ENCODE peak calls at places on chromosomes 13 and 19, in seven cellular contexts. One of them, this sample, is unnamed.

GRCh38 chr13:98267080-98267912 is 90.2 kb upstream of the RNF113B start:
- DNase-seq in midbrain: no peak
- DNase-seq in RWPE2: no peak
- DNase-seq in naive thymus-derived CD8-positive, alpha-beta T cell: no peak
- DNase-seq in mammary epithelial cell: peak; percentile 48
- DNase-seq in effector CD4-positive, alpha-beta T cell: no peak
- DNase-seq in progenitor cell of endocrine pancreas: no peak
- DNase-seq in this sample: peak; percentile 49

GRCh38 chr13:49935171-49936084 is 712 bp downstream of the SPRYD7 start:
- DNase-seq in RWPE2: peak; percentile 66
- DNase-seq in midbrain: no peak
- DNase-seq in naive thymus-derived CD8-positive, alpha-beta T cell: peak; percentile 29
- DNase-seq in progenitor cell of endocrine pancreas: no peak
- DNase-seq in effector CD4-positive, alpha-beta T cell: peak; percentile 14
- DNase-seq in mammary epithelial cell: peak; percentile 79
- DNase-seq in this sample: no peak

GRCh38 chr13:79481685-79482052 is 714 bp downstream of the NDFIP2 start:
- DNase-seq in RWPE2: no peak
- DNase-seq in effector CD4-positive, alpha-beta T cell: peak; percentile 24
- DNase-seq in midbrain: no peak
- DNase-seq in naive thymus-derived CD8-positive, alpha-beta T cell: peak; percentile 15
- DNase-seq in progenitor cell of endocrine pancreas: no peak
- DNase-seq in mammary epithelial cell: peak; percentile 52
- DNase-seq in this sample: no peak

GRCh38 chr19:18606281-18607221 is at the start of gene CRLF1:
- DNase-seq in RWPE2: no peak
- DNase-seq in midbrain: no peak
- DNase-seq in effector CD4-positive, alpha-beta T cell: no peak
- DNase-seq in naive thymus-derived CD8-positive, alpha-beta T cell: no peak
- DNase-seq in mammary epithelial cell: no peak
- DNase-seq in progenitor cell of endocrine pancreas: no peak
- DNase-seq in this sample: no peak

GRCh38 chr13:43364210-43365041 is 341.0 kb downstream of the DNAJC15 start:
- DNase-seq in midbrain: peak; percentile 51
- DNase-seq in effector CD4-positive, alpha-beta T cell: no peak
- DNase-seq in mammary epithelial cell: no peak
- DNase-seq in progenitor cell of endocrine pancreas: no peak
- DNase-seq in naive thymus-derived CD8-positive, alpha-beta T cell: no peak
- DNase-seq in RWPE2: no peak
- DNase-seq in this sample: no peak

GRCh38 chr13:46544208-46544607 is 8.8 kb upstream of the LRCH1 start:
- DNase-seq in midbrain: no peak
- DNase-seq in naive thymus-derived CD8-positive, alpha-beta T cell: no peak
- DNase-seq in RWPE2: no peak
- DNase-seq in progenitor cell of endocrine pancreas: no peak
- DNase-seq in mammary epithelial cell: no peak
- DNase-seq in effector CD4-positive, alpha-beta T cell: no peak
- DNase-seq in this sample: no peak

GRCh38 chr19:18795540-18795939 is 4.4 kb upstream of the COMP start:
- DNase-seq in mammary epithelial cell: no peak
- DNase-seq in naive thymus-derived CD8-positive, alpha-beta T cell: no peak
- DNase-seq in midbrain: peak; percentile 29
- DNase-seq in RWPE2: no peak
- DNase-seq in effector CD4-positive, alpha-beta T cell: no peak
- DNase-seq in progenitor cell of endocrine pancreas: no peak
- DNase-seq in this sample: no peak

GRCh38 chr19:6738726-6739389 is 622 bp upstream of the TRIP10 start:
- DNase-seq in effector CD4-positive, alpha-beta T cell: peak; percentile 21
- DNase-seq in midbrain: peak; percentile 48
- DNase-seq in naive thymus-derived CD8-positive, alpha-beta T cell: no peak
- DNase-seq in mammary epithelial cell: peak; percentile 44
- DNase-seq in progenitor cell of endocrine pancreas: no peak
- DNase-seq in RWPE2: no peak
- DNase-seq in this sample: no peak

GRCh38 chr13:73261739-73262216 is 203.0 kb downstream of the KLF5 start:
- DNase-seq in progenitor cell of endocrine pancreas: no peak
- DNase-seq in effector CD4-positive, alpha-beta T cell: no peak
- DNase-seq in RWPE2: peak; percentile 73
- DNase-seq in mammary epithelial cell: peak; percentile 94
- DNase-seq in naive thymus-derived CD8-positive, alpha-beta T cell: no peak
- DNase-seq in midbrain: no peak
- DNase-seq in this sample: no peak

GRCh38 chr13:107669356-107669755 is 546.0 kb downstream of the LIG4 start:
- DNase-seq in midbrain: no peak
- DNase-seq in effector CD4-positive, alpha-beta T cell: no peak
- DNase-seq in progenitor cell of endocrine pancreas: no peak
- DNase-seq in RWPE2: no peak
- DNase-seq in mammary epithelial cell: peak; percentile 41
- DNase-seq in naive thymus-derived CD8-positive, alpha-beta T cell: no peak
- DNase-seq in this sample: no peak

GRCh38 chr13:102872531-102872930 is 26.7 kb downstream of the ERCC5 start:
- DNase-seq in progenitor cell of endocrine pancreas: no peak
- DNase-seq in effector CD4-positive, alpha-beta T cell: no peak
- DNase-seq in mammary epithelial cell: no peak
- DNase-seq in RWPE2: no peak
- DNase-seq in midbrain: no peak
- DNase-seq in naive thymus-derived CD8-positive, alpha-beta T cell: no peak
- DNase-seq in this sample: no peak

GRCh38 chr13:106602178-106602577 is 34.2 kb upstream of the ARGLU1 start:
- DNase-seq in progenitor cell of endocrine pancreas: no peak
- DNase-seq in mammary epithelial cell: no peak
- DNase-seq in effector CD4-positive, alpha-beta T cell: no peak
- DNase-seq in midbrain: no peak
- DNase-seq in RWPE2: no peak
- DNase-seq in naive thymus-derived CD8-positive, alpha-beta T cell: no peak
- DNase-seq in this sample: no peak

GRCh38 chr19:55018216-55018615 is 19.8 kb downstream of the GP6 start:
- DNase-seq in mammary epithelial cell: no peak
- DNase-seq in naive thymus-derived CD8-positive, alpha-beta T cell: no peak
- DNase-seq in RWPE2: no peak
- DNase-seq in effector CD4-positive, alpha-beta T cell: no peak
- DNase-seq in midbrain: no peak
- DNase-seq in progenitor cell of endocrine pancreas: no peak
- DNase-seq in this sample: no peak

GRCh38 chr19:46828484-46828883 is 22.2 kb downstream of the AP2S1 start:
- DNase-seq in progenitor cell of endocrine pancreas: no peak
- DNase-seq in mammary epithelial cell: no peak
- DNase-seq in naive thymus-derived CD8-positive, alpha-beta T cell: no peak
- DNase-seq in effector CD4-positive, alpha-beta T cell: no peak
- DNase-seq in RWPE2: no peak
- DNase-seq in midbrain: no peak
- DNase-seq in this sample: no peak

GRCh38 chr19:46678110-46678732 is 17.2 kb upstream of the DACT3 start:
- DNase-seq in mammary epithelial cell: no peak
- DNase-seq in midbrain: no peak
- DNase-seq in effector CD4-positive, alpha-beta T cell: peak; percentile 33
- DNase-seq in progenitor cell of endocrine pancreas: no peak
- DNase-seq in RWPE2: no peak
- DNase-seq in naive thymus-derived CD8-positive, alpha-beta T cell: peak; percentile 60
- DNase-seq in this sample: no peak

GRCh38 chr19:36573020-36573947 is at the start of gene ZNF529:
- DNase-seq in naive thymus-derived CD8-positive, alpha-beta T cell: peak; percentile 85
- DNase-seq in mammary epithelial cell: peak; percentile 87
- DNase-seq in effector CD4-positive, alpha-beta T cell: peak; percentile 80
- DNase-seq in progenitor cell of endocrine pancreas: peak; percentile 87
- DNase-seq in midbrain: peak; percentile 92
- DNase-seq in RWPE2: peak; percentile 85
- DNase-seq in this sample: peak; percentile 54

GRCh38 chr13:94073006-94073744 is 406.3 kb downstream of the DCT start:
- DNase-seq in mammary epithelial cell: peak; percentile 12
- DNase-seq in effector CD4-positive, alpha-beta T cell: no peak
- DNase-seq in naive thymus-derived CD8-positive, alpha-beta T cell: no peak
- DNase-seq in RWPE2: no peak
- DNase-seq in midbrain: no peak
- DNase-seq in progenitor cell of endocrine pancreas: no peak
- DNase-seq in this sample: no peak

GRCh38 chr19:36151144-36152051 is 849 bp downstream of the COX7A1 start:
- DNase-seq in effector CD4-positive, alpha-beta T cell: no peak
- DNase-seq in progenitor cell of endocrine pancreas: no peak
- DNase-seq in midbrain: no peak
- DNase-seq in naive thymus-derived CD8-positive, alpha-beta T cell: no peak
- DNase-seq in RWPE2: no peak
- DNase-seq in mammary epithelial cell: no peak
- DNase-seq in this sample: no peak

GRCh38 chr13:58855283-58855682 is 1223.7 kb downstream of the PCDH17 start:
- DNase-seq in effector CD4-positive, alpha-beta T cell: no peak
- DNase-seq in midbrain: no peak
- DNase-seq in progenitor cell of endocrine pancreas: no peak
- DNase-seq in mammary epithelial cell: no peak
- DNase-seq in RWPE2: no peak
- DNase-seq in naive thymus-derived CD8-positive, alpha-beta T cell: no peak
- DNase-seq in this sample: no peak

GRCh38 chr13:114081761-114082681 is 50.4 kb downstream of the RASA3 start:
- DNase-seq in naive thymus-derived CD8-positive, alpha-beta T cell: no peak
- DNase-seq in progenitor cell of endocrine pancreas: no peak
- DNase-seq in mammary epithelial cell: no peak
- DNase-seq in midbrain: no peak
- DNase-seq in effector CD4-positive, alpha-beta T cell: no peak
- DNase-seq in RWPE2: peak; percentile 42
- DNase-seq in this sample: no peak

GRCh38 chr13:36251528-36251927 is 37.2 kb upstream of the SOHLH2 start:
- DNase-seq in progenitor cell of endocrine pancreas: no peak
- DNase-seq in mammary epithelial cell: no peak
- DNase-seq in effector CD4-positive, alpha-beta T cell: no peak
- DNase-seq in naive thymus-derived CD8-positive, alpha-beta T cell: no peak
- DNase-seq in RWPE2: no peak
- DNase-seq in midbrain: no peak
- DNase-seq in this sample: no peak

GRCh38 chr19:55671054-55671378 is 4.0 kb upstream of the EPN1 start:
- DNase-seq in progenitor cell of endocrine pancreas: no peak
- DNase-seq in midbrain: no peak
- DNase-seq in effector CD4-positive, alpha-beta T cell: no peak
- DNase-seq in mammary epithelial cell: no peak
- DNase-seq in RWPE2: no peak
- DNase-seq in naive thymus-derived CD8-positive, alpha-beta T cell: no peak
- DNase-seq in this sample: no peak

GRCh38 chr19:16516381-16516780 is 20.2 kb downstream of the C19orf44 start:
- DNase-seq in effector CD4-positive, alpha-beta T cell: no peak
- DNase-seq in midbrain: no peak
- DNase-seq in naive thymus-derived CD8-positive, alpha-beta T cell: no peak
- DNase-seq in RWPE2: no peak
- DNase-seq in progenitor cell of endocrine pancreas: no peak
- DNase-seq in mammary epithelial cell: no peak
- DNase-seq in this sample: no peak

GRCh38 chr13:74708629-74709028 is 574.4 kb upstream of the KLF12 start:
- DNase-seq in effector CD4-positive, alpha-beta T cell: no peak
- DNase-seq in RWPE2: no peak
- DNase-seq in mammary epithelial cell: no peak
- DNase-seq in progenitor cell of endocrine pancreas: no peak
- DNase-seq in naive thymus-derived CD8-positive, alpha-beta T cell: no peak
- DNase-seq in midbrain: no peak
- DNase-seq in this sample: no peak

GRCh38 chr13:41133951-41134350 is 1.3 kb upstream of the KBTBD6 start:
- DNase-seq in naive thymus-derived CD8-positive, alpha-beta T cell: no peak
- DNase-seq in midbrain: no peak
- DNase-seq in RWPE2: no peak
- DNase-seq in effector CD4-positive, alpha-beta T cell: no peak
- DNase-seq in mammary epithelial cell: peak; percentile 58
- DNase-seq in progenitor cell of endocrine pancreas: no peak
- DNase-seq in this sample: no peak

GRCh38 chr13:112690242-112690943 is 555 bp downstream of the ATP11A start:
- DNase-seq in midbrain: no peak
- DNase-seq in effector CD4-positive, alpha-beta T cell: no peak
- DNase-seq in progenitor cell of endocrine pancreas: peak; percentile 36
- DNase-seq in RWPE2: no peak
- DNase-seq in naive thymus-derived CD8-positive, alpha-beta T cell: no peak
- DNase-seq in mammary epithelial cell: peak; percentile 26
- DNase-seq in this sample: no peak

GRCh38 chr19:18046066-18046718 is 38.2 kb downstream of the ARRDC2 start:
- DNase-seq in mammary epithelial cell: peak; percentile 83
- DNase-seq in effector CD4-positive, alpha-beta T cell: no peak
- DNase-seq in naive thymus-derived CD8-positive, alpha-beta T cell: no peak
- DNase-seq in RWPE2: no peak
- DNase-seq in progenitor cell of endocrine pancreas: no peak
- DNase-seq in midbrain: no peak
- DNase-seq in this sample: no peak

GRCh38 chr19:1811942-1812425 is at the start of gene ATP8B3:
- DNase-seq in RWPE2: no peak
- DNase-seq in progenitor cell of endocrine pancreas: no peak
- DNase-seq in midbrain: no peak
- DNase-seq in effector CD4-positive, alpha-beta T cell: peak; percentile 69
- DNase-seq in mammary epithelial cell: no peak
- DNase-seq in naive thymus-derived CD8-positive, alpha-beta T cell: peak; percentile 76
- DNase-seq in this sample: no peak

This sample was measured in brain pericyte.